ENCODE peak calls at places on chromosomes 13 and 19, in nine cellular contexts. C, J, H, X, T, A, Q, S and Y are unnamed samples.

GRCh38 chr13:35987572-35988513 is 143.3 kb downstream of the DCLK1 start:
- DNase-seq in J (no peak), A (no peak), X (no peak), H (no peak), S (no peak), C (peak; percentile 51), T (no peak), Q (no peak), Y (no peak)

GRCh38 chr13:91017031-91017668 is 330.3 kb upstream of the MIR17HG start:
- DNase-seq in J (peak; percentile 53), H (peak; percentile 23), S (no peak), X (no peak), Q (peak; percentile 23), C (peak; percentile 87), A (no peak), T (no peak), Y (no peak)

GRCh38 chr13:101248739-101249138 is 167.6 kb downstream of the NALCN start:
- DNase-seq in Q (no peak), H (no peak), S (no peak), T (no peak), J (no peak), X (no peak), A (no peak), C (no peak), Y (no peak)

GRCh38 chr19:19595171-19595701 is 23.3 kb downstream of the PBX4 start:
- DNase-seq in T (no peak), J (no peak), C (no peak), A (no peak), S (peak; percentile 57), H (no peak), X (no peak), Q (peak; percentile 21), Y (no peak)

GRCh38 chr19:37928527-37929286 is 21.7 kb downstream of the SIPA1L3 start:
- DNase-seq in H (no peak), T (no peak), C (peak; percentile 72), Q (no peak), S (no peak), X (no peak), J (peak; percentile 68), A (no peak), Y (no peak)

GRCh38 chr13:21232196-21232595 is 55.7 kb downstream of the MRPL57 start:
- DNase-seq in T (peak; percentile 92), Q (no peak), S (peak; percentile 24), J (no peak), X (peak; percentile 37), H (no peak), C (no peak), A (no peak), Y (no peak)

GRCh38 chr19:1252221-1252817 is 3.9 kb downstream of the MIDN start:
- DNase-seq in S (peak; percentile 92), H (peak; percentile 96), J (peak; percentile 85), C (no peak), X (no peak), Q (peak; percentile 62), T (peak; percentile 98), A (peak; percentile 91), Y (peak; percentile 98)

GRCh38 chr13:48582086-48582485 is 49.2 kb upstream of the RCBTB2 start:
- DNase-seq in A (no peak), Q (no peak), S (no peak), H (no peak), J (no peak), C (no peak), T (no peak), X (no peak), Y (no peak)

GRCh38 chr13:28744091-28744536 is 25.3 kb upstream of the SLC46A3 start:
- DNase-seq in X (no peak), A (no peak), S (no peak), C (peak; percentile 85), J (peak; percentile 46), T (no peak), H (peak; percentile 40), Q (peak; percentile 80), Y (peak; percentile 41)

GRCh38 chr13:103730407-103730806 is 664.2 kb upstream of the SLC10A2 start:
- DNase-seq in J (no peak), S (no peak), A (peak; percentile 51), T (no peak), C (no peak), Q (no peak), H (peak; percentile 56), X (no peak), Y (no peak)

GRCh38 chr19:46191972-46192371 is 37.6 kb upstream of the IGFL1 start:
- DNase-seq in T (no peak), C (no peak), S (no peak), X (no peak), J (no peak), H (no peak), A (no peak), Q (no peak), Y (no peak)

GRCh38 chr13:44404261-44405139 is 30.9 kb downstream of the SERP2 start:
- DNase-seq in H (no peak), T (no peak), J (no peak), Q (no peak), A (no peak), X (no peak), C (peak; percentile 75), S (no peak), Y (no peak)

GRCh38 chr19:19410553-19411550 is 5.4 kb downstream of the GATAD2A start:
- DNase-seq in T (no peak), Q (no peak), A (no peak), S (no peak), C (no peak), X (no peak), J (no peak), H (no peak), Y (no peak)

GRCh38 chr19:55443045-55443823 is at the start of gene SHISA7:
- DNase-seq in A (no peak), J (peak; percentile 72), C (no peak), X (no peak), T (no peak), S (no peak), Q (no peak), H (no peak), Y (no peak)

GRCh38 chr13:80962173-80962572 is 621.2 kb upstream of the SPRY2 start:
- DNase-seq in J (no peak), X (no peak), H (no peak), S (no peak), Q (no peak), C (no peak), T (no peak), A (no peak), Y (no peak)

GRCh38 chr13:113854238-113855011 is 9.5 kb downstream of the GAS6 start:
- DNase-seq in A (no peak), H (peak; percentile 63), T (no peak), J (no peak), S (no peak), X (peak; percentile 29), C (peak; percentile 54), Q (no peak), Y (peak; percentile 82)

GRCh38 chr13:102930566-102930965 is 84.7 kb downstream of the ERCC5 start:
- DNase-seq in H (no peak), S (no peak), C (no peak), Q (no peak), A (no peak), J (no peak), X (no peak), T (no peak), Y (no peak)

GRCh38 chr13:24650157-24650556 is 30.1 kb upstream of the ATP12A start:
- DNase-seq in H (no peak), C (no peak), X (no peak), Q (no peak), J (no peak), T (no peak), A (no peak), S (no peak), Y (no peak)

GRCh38 chr13:24651718-24652345 is 28.4 kb upstream of the ATP12A start:
- DNase-seq in H (no peak), S (no peak), Q (no peak), X (no peak), C (no peak), T (no peak), A (no peak), J (no peak), Y (no peak)

GRCh38 chr13:24648271-24648670 is 31.9 kb upstream of the ATP12A start:
- DNase-seq in H (no peak), A (no peak), X (no peak), J (no peak), C (no peak), T (no peak), Q (no peak), S (no peak), Y (no peak)

GRCh38 chr13:24648983-24649684 is 31.1 kb upstream of the ATP12A start:
- DNase-seq in T (no peak), S (no peak), Q (no peak), H (no peak), C (no peak), X (no peak), J (no peak), A (no peak), Y (no peak)

GRCh38 chr13:24649685-24650038 is 30.5 kb upstream of the ATP12A start:
- DNase-seq in Q (no peak), S (no peak), J (no peak), C (no peak), H (no peak), T (no peak), A (no peak), X (no peak), Y (no peak)
- H3K27ac ChIP-seq in Q (no peak overlapping the region), S (no peak overlapping the region), J (no peak overlapping the region), C (no peak overlapping the region), H (no peak overlapping the region), T (no peak overlapping the region), A (no peak overlapping the region), X (no peak overlapping the region), Y (no peak overlapping the region)

GRCh38 chr13:50914848-50915247 is 5.3 kb downstream of the RNASEH2B start:
- DNase-seq in C (no peak), H (no peak), J (no peak), A (no peak), T (no peak), X (no peak), S (no peak), Q (peak; percentile 43), Y (no peak)
- H3K4me3 ChIP-seq in C (no peak overlapping the region), H (no peak overlapping the region), J (no peak overlapping the region), A (no peak overlapping the region), T (no peak overlapping the region), X (no peak overlapping the region), S (no peak overlapping the region), Q (no peak overlapping the region), Y (no peak overlapping the region)

DNA sequence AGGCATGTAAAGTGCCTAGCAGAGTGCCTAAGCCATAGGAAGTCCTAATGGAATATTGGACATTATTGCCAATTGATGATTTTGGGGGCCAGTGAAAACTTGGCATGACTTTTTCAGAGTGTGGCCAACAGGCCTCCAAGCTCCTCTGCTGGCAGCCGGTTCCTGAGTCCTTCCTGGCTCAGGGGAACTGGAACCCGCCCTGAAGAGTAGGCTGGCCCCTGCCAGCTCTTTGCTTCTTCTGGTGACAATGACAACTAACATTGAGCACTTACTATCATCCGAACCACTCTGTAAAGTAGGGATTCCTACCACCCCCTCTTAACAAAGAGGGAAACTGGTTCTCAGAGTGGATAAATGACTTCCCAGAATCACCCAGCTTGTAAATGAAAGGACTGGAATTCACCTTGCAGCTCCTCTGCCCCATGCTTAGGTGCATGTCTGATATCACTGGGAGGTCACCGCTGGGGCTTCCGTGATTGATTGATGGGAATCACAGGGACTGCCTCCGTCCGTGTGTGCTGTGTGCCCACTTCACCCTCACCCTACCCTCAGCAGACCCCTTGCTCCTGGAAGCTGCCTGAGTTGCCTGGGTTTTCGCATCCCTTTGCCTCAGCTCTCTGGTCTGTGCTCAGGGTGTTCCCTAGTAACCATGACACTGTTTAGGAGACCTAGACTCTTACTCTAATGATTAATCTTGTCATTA is 50.6 kb downstream of the TNFRSF19 start:
- DNase-seq in A (no peak), Q (no peak), H (no peak), T (no peak), S (no peak), J (no peak), C (no peak), X (no peak), Y (no peak)
- H3K27ac ChIP-seq in A (no peak overlapping the region), Q (peak overlapping the region; percentile 50), H (peak overlapping the region; percentile 7), T (peak overlapping the region; percentile 61), S (peak overlapping the region; percentile 38), J (peak overlapping the region; percentile 38), C (no peak overlapping the region), X (no peak overlapping the region), Y (no peak overlapping the region)

GRCh38 chr19:10104665-10105221 is 1.4 kb upstream of the PPAN start:
- DNase-seq in S (no peak), J (no peak), T (no peak), A (no peak), X (no peak), C (no peak), Q (no peak), H (no peak), Y (no peak)
- H3K4me3 ChIP-seq in S (no peak overlapping the region), J (no peak overlapping the region), T (no peak overlapping the region), A (no peak overlapping the region), X (no peak overlapping the region), C (no peak overlapping the region), Q (no peak overlapping the region), H (no peak overlapping the region), Y (no peak overlapping the region)